ENCODE peak calls at places on chromosomes 13 and 19, in four cellular contexts. One of them, this sample, is unnamed.
A peak's percentile ranks its signal among the peaks of the same experiment; 100 is the strongest.

GRCh38 chr19:33685541-33685940 is 63.8 kb downstream of the CHST8 start:
- ATAC-seq in K562: no peak
- ATAC-seq in HepG2: no peak
- ATAC-seq in A549: no peak
- ATAC-seq in this sample: no peak

GRCh38 chr19:38308006-38308766 is 4.1 kb downstream of the C19orf33 start:
- ATAC-seq in K562: no peak
- ATAC-seq in HepG2: no peak
- ATAC-seq in A549: no peak
- ATAC-seq in this sample: no peak

GRCh38 chr13:24927810-24928404 is 163.9 kb downstream of the RNF17 start:
- ATAC-seq in K562: no peak
- ATAC-seq in HepG2: peak; percentile 40
- ATAC-seq in A549: no peak
- ATAC-seq in this sample: no peak

GRCh38 chr19:18057557-18057956 is 29.2 kb downstream of the IL12RB1 start:
- ATAC-seq in K562: no peak
- ATAC-seq in HepG2: peak; percentile 49
- ATAC-seq in A549: no peak
- ATAC-seq in this sample: peak; percentile 26

GRCh38 chr19:17105548-17105947 is 30.0 kb downstream of the MYO9B start:
- ATAC-seq in K562: no peak
- ATAC-seq in HepG2: no peak
- ATAC-seq in A549: no peak
- ATAC-seq in this sample: no peak

GRCh38 chr19:35766571-35767104 is 8.7 kb downstream of the PROSER3 start:
- ATAC-seq in K562: peak; percentile 38
- ATAC-seq in HepG2: peak; percentile 8
- ATAC-seq in A549: peak; percentile 33
- ATAC-seq in this sample: no peak

GRCh38 chr13:84867246-84867645 is 932.0 kb downstream of the SLITRK6 start:
- ATAC-seq in K562: no peak
- ATAC-seq in HepG2: no peak
- ATAC-seq in A549: no peak
- ATAC-seq in this sample: no peak

GRCh38 chr13:35914662-35915061 is 216.5 kb downstream of the DCLK1 start:
- ATAC-seq in K562: no peak
- ATAC-seq in HepG2: no peak
- ATAC-seq in A549: no peak
- ATAC-seq in this sample: no peak

GRCh38 chr13:76012091-76012721 is 376.1 kb downstream of the LMO7 start:
- ATAC-seq in K562: no peak
- ATAC-seq in HepG2: no peak
- ATAC-seq in A549: no peak
- ATAC-seq in this sample: no peak

GRCh38 chr13:31846984-31847752 is 107.8 kb downstream of the RXFP2 start:
- ATAC-seq in K562: peak; percentile 53
- ATAC-seq in HepG2: peak; percentile 13
- ATAC-seq in A549: peak; percentile 40
- ATAC-seq in this sample: peak; percentile 57

GRCh38 chr13:109606404-109607028 is 179.9 kb downstream of the IRS2 start:
- ATAC-seq in K562: no peak
- ATAC-seq in HepG2: no peak
- ATAC-seq in A549: no peak
- ATAC-seq in this sample: no peak

GRCh38 chr19:15436012-15436825 is 13.5 kb downstream of the WIZ start:
- ATAC-seq in K562: no peak
- ATAC-seq in HepG2: no peak
- ATAC-seq in A549: no peak
- ATAC-seq in this sample: no peak

GRCh38 chr19:7657047-7657779 is 11.6 kb upstream of the RETN start:
- ATAC-seq in K562: peak; percentile 66
- ATAC-seq in HepG2: peak; percentile 48
- ATAC-seq in A549: no peak
- ATAC-seq in this sample: peak; percentile 53

GRCh38 chr13:29991343-29991742 is 140.9 kb upstream of the UBL3 start:
- ATAC-seq in K562: no peak
- ATAC-seq in HepG2: no peak
- ATAC-seq in A549: no peak
- ATAC-seq in this sample: no peak

GRCh38 chr19:15251010-15251748 is 18.9 kb upstream of the EPHX3 start:
- ATAC-seq in K562: no peak
- ATAC-seq in HepG2: no peak
- ATAC-seq in A549: no peak
- ATAC-seq in this sample: peak; percentile 23

GRCh38 chr13:102039264-102039663 is 362.6 kb downstream of the FGF14 start:
- ATAC-seq in K562: no peak
- ATAC-seq in HepG2: no peak
- ATAC-seq in A549: no peak
- ATAC-seq in this sample: no peak

GRCh38 chr13:76939215-76939614 is 9.1 kb upstream of the ACOD1 start:
- ATAC-seq in K562: no peak
- ATAC-seq in HepG2: no peak
- ATAC-seq in A549: no peak
- ATAC-seq in this sample: no peak

GRCh38 chr19:7242601-7243258 is 51.5 kb downstream of the INSR start:
- ATAC-seq in K562: no peak
- ATAC-seq in HepG2: no peak
- ATAC-seq in A549: no peak
- ATAC-seq in this sample: peak; percentile 80

GRCh38 chr13:88704600-88705275 is 1033.6 kb downstream of the SLITRK5 start:
- ATAC-seq in K562: no peak
- ATAC-seq in HepG2: no peak
- ATAC-seq in A549: no peak
- ATAC-seq in this sample: no peak

GRCh38 chr19:32498641-32499200 is 82.3 kb upstream of the PDCD5 start:
- ATAC-seq in K562: no peak
- ATAC-seq in HepG2: no peak
- ATAC-seq in A549: peak; percentile 37
- ATAC-seq in this sample: no peak

GRCh38 chr19:48348039-48348438 is 15.7 kb downstream of the TMEM143 start:
- ATAC-seq in K562: no peak
- ATAC-seq in HepG2: peak; percentile 55
- ATAC-seq in A549: no peak
- ATAC-seq in this sample: no peak

GRCh38 chr19:1661995-1662394 is 9.6 kb upstream of the TCF3 start:
- ATAC-seq in K562: no peak
- ATAC-seq in HepG2: no peak
- ATAC-seq in A549: no peak
- ATAC-seq in this sample: no peak

GRCh38 chr13:110027470-110028240 is 241.3 kb upstream of the IRS2 start:
- ATAC-seq in K562: no peak
- ATAC-seq in HepG2: no peak
- ATAC-seq in A549: no peak
- ATAC-seq in this sample: no peak

GRCh38 chr13:99895999-99896695 is 75.4 kb downstream of the ZIC5 start:
- ATAC-seq in K562: no peak
- ATAC-seq in HepG2: no peak
- ATAC-seq in A549: no peak
- ATAC-seq in this sample: no peak

GRCh38 chr19:10730932-10731331 is 13.1 kb downstream of the DNM2 start:
- ATAC-seq in K562: no peak
- ATAC-seq in HepG2: no peak
- ATAC-seq in A549: no peak
- ATAC-seq in this sample: no peak

GRCh38 chr19:42563352-42564210 is 31.1 kb downstream of the CEACAM8 start:
- ATAC-seq in K562: peak; percentile 93
- ATAC-seq in HepG2: peak; percentile 88
- ATAC-seq in A549: peak; percentile 79
- ATAC-seq in this sample: peak; percentile 58

GRCh38 chr13:24071016-24071415 is 89.5 kb upstream of the SPATA13 start:
- ATAC-seq in K562: no peak
- ATAC-seq in HepG2: no peak
- ATAC-seq in A549: no peak
- ATAC-seq in this sample: no peak

GRCh38 chr13:80215368-80215767 is 125.6 kb downstream of the SPRY2 start:
- ATAC-seq in K562: no peak
- ATAC-seq in HepG2: no peak
- ATAC-seq in A549: no peak
- ATAC-seq in this sample: no peak

GRCh38 chr19:1291761-1292418 is 6.2 kb downstream of the EFNA2 start:
- ATAC-seq in K562: no peak
- ATAC-seq in HepG2: peak; percentile 53
- ATAC-seq in A549: no peak
- ATAC-seq in this sample: no peak

GRCh38 chr13:113942591-113943103 is 31.2 kb downstream of the C13orf46 start:
- ATAC-seq in K562: no peak
- ATAC-seq in HepG2: no peak
- ATAC-seq in A549: no peak
- ATAC-seq in this sample: no peak

GRCh38 chr13:98026457-98026857 is 73.0 kb downstream of the IPO5 start:
- ATAC-seq in K562: peak; percentile 48
- ATAC-seq in HepG2: peak; percentile 96
- ATAC-seq in A549: peak; percentile 53
- ATAC-seq in this sample: no peak

GRCh38 chr19:21492932-21493906 is 12.2 kb upstream of the ZNF429 start:
- ATAC-seq in K562: no peak
- ATAC-seq in HepG2: no peak
- ATAC-seq in A549: no peak
- ATAC-seq in this sample: no peak

GRCh38 chr19:19514881-19515763 is at the start of gene TSSK6:
- ATAC-seq in K562: peak; percentile 37
- ATAC-seq in HepG2: peak; percentile 53
- ATAC-seq in A549: peak; percentile 70
- ATAC-seq in this sample: no peak

GRCh38 chr13:42049454-42049780 is 969 bp downstream of the DGKH start:
- ATAC-seq in K562: peak; percentile 52
- ATAC-seq in HepG2: no peak
- ATAC-seq in A549: no peak
- ATAC-seq in this sample: no peak

GRCh38 chr13:21012211-21012610 is 49.2 kb downstream of the LATS2 start:
- ATAC-seq in K562: no peak
- ATAC-seq in HepG2: peak; percentile 13
- ATAC-seq in A549: no peak
- ATAC-seq in this sample: no peak

GRCh38 chr19:43470288-43470687 is 4.9 kb upstream of the LYPD3 start:
- ATAC-seq in K562: no peak
- ATAC-seq in HepG2: no peak
- ATAC-seq in A549: no peak
- ATAC-seq in this sample: no peak

GRCh38 chr13:41145136-41145908 is 12.7 kb upstream of the KBTBD6 start:
- ATAC-seq in K562: no peak
- ATAC-seq in HepG2: no peak
- ATAC-seq in A549: no peak
- ATAC-seq in this sample: no peak

DNA sequence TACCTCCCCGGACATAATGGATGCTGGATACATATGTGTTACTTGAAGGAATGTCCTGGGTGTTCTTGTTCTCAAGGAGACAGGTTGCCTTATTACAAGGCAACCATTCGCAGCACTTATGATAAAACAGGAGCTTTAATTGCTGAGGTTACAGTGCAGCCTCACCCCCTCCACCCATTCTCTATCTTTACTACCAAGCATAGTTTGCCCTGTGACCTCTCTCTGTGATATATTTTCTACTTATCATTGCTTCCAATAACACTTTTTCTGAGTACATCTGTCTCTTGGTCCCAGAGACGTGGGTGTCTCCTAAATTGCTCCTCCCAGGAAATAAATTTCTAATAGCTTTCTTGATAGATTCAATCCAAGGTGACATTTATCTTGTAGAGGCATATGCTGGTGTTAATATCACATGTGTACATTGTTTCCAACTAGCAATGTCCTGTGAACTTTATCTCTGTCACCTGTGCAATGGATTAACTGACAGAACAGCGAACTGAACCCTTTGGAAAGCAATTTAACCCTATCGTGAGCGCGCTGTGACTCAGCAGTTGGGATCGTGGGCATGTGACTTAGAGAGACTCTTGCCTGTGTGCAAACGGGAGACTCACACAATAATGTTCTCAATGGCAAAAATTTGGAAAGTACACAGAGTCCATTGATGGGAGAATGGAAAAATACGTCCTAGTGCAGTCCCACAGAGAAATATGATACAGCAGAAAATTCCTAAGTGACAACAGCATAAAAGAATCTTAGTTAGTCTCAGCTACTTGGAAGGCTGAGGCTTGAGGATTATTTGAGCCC is 6.9 kb upstream of the MAP2K2 start:
- ATAC-seq in K562: peak; percentile 93
- ATAC-seq in HepG2: peak; percentile 79
- ATAC-seq in A549: peak; percentile 91
- ATAC-seq in this sample: peak; percentile 61
- TF ChIP-seq EP300 in K562: peak; percentile 86
- TF ChIP-seq EP300 in HepG2: no peak
- TF ChIP-seq EP300 in A549: no peak
- TF ChIP-seq EP300 in this sample: no peak

DNA sequence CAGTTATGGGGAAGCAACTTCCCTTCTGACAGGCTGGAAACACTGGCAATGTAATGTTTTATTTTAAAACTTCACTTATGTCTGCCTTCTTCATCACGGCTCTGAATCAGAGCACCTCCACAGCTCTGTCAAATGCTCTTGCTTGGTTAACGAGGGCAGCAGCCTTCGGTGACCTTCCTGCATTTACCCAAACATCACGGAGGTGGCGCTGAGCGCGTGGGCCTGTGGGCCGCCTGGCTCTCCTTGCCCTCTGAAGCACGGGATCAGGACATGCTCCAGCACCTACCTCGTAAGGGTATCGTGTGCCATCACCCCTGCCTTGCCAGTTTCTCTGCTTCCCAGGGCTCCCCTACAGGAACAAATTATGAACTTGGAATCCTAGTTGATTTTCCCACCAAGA is 310.0 kb downstream of the TEX29 start:
- ATAC-seq in K562: no peak
- ATAC-seq in HepG2: peak; percentile 24
- ATAC-seq in A549: no peak
- ATAC-seq in this sample: no peak
- TF ChIP-seq CTCF in K562: no peak
- TF ChIP-seq CTCF in HepG2: no peak
- TF ChIP-seq CTCF in A549: no peak
- TF ChIP-seq CTCF in this sample: no peak

GRCh38 chr19:46812898-46813569 is 24.6 kb upstream of the SLC1A5 start:
- ATAC-seq in K562: peak; percentile 75
- ATAC-seq in HepG2: peak; percentile 67
- ATAC-seq in A549: peak; percentile 52
- ATAC-seq in this sample: no peak

GRCh38 chr19:46815833-46816627 is 27.6 kb upstream of the SLC1A5 start:
- ATAC-seq in K562: no peak
- ATAC-seq in HepG2: peak; percentile 43
- ATAC-seq in A549: no peak
- ATAC-seq in this sample: no peak

GRCh38 chr19:46818812-46819211 is 30.4 kb upstream of the SLC1A5 start:
- ATAC-seq in K562: peak; percentile 95
- ATAC-seq in HepG2: peak; percentile 43
- ATAC-seq in A549: no peak
- ATAC-seq in this sample: no peak

GRCh38 chr19:46809534-46810272 is 21.3 kb upstream of the SLC1A5 start:
- ATAC-seq in K562: no peak
- ATAC-seq in HepG2: no peak
- ATAC-seq in A549: no peak
- ATAC-seq in this sample: no peak

GRCh38 chr19:46813570-46814358 is 25.4 kb upstream of the SLC1A5 start:
- ATAC-seq in K562: peak; percentile 54
- ATAC-seq in HepG2: peak; percentile 34
- ATAC-seq in A549: peak; percentile 68
- ATAC-seq in this sample: no peak
- TF ChIP-seq EP300 in K562: no peak
- TF ChIP-seq EP300 in HepG2: no peak
- TF ChIP-seq EP300 in A549: no peak
- TF ChIP-seq EP300 in this sample: no peak

GRCh38 chr13:28718538-28719226 is at the start of gene SLC46A3:
- ATAC-seq in K562: peak; percentile 98
- ATAC-seq in HepG2: no peak
- ATAC-seq in A549: peak; percentile 99
- ATAC-seq in this sample: peak; percentile 99
- TF ChIP-seq CTCF in K562: no peak
- TF ChIP-seq CTCF in HepG2: no peak
- TF ChIP-seq CTCF in A549: no peak
- TF ChIP-seq CTCF in this sample: peak; percentile 24

This sample was measured in gastroesophageal sphincter.